ENCODE peak calls at places on chromosomes 3 and 15, in eight cellular contexts. Q, C, I, E, J, V, W and T are unnamed samples.

GRCh38 chr3:192246847-192247520 is 480.4 kb downstream of the FGF12 start:
- DNase-seq in J (no peak), I (no peak), W (no peak), Q (no peak), V (no peak), E (no peak), C (no peak), T (no peak)

GRCh38 chr3:151265866-151266265 is 12.5 kb downstream of the P2RY14 start:
- DNase-seq in E (no peak), I (no peak), C (no peak), W (no peak), Q (no peak), V (no peak), J (peak), T (no peak)

GRCh38 chr3:178297732-178298131 is 238.5 kb upstream of the KCNMB2 start:
- DNase-seq in W (no peak), V (no peak), J (no peak), C (no peak), E (no peak), Q (no peak), I (no peak), T (no peak)

GRCh38 chr15:53272116-53272515 is 482.0 kb upstream of the ONECUT1 start:
- DNase-seq in I (no peak), Q (no peak), W (no peak), C (no peak), E (no peak), V (no peak), J (no peak), T (no peak)

GRCh38 chr15:51121631-51122225 is 27.0 kb upstream of the TNFAIP8L3 start:
- DNase-seq in I (no peak), J (no peak), C (no peak), W (no peak), E (no peak), V (no peak), Q (no peak), T (no peak)

GRCh38 chr15:63372753-63373152 is 8.9 kb downstream of the CA12 start:
- DNase-seq in V (no peak), Q (no peak), I (no peak), C (no peak), E (no peak), J (no peak), W (no peak), T (no peak)

GRCh38 chr3:160200328-160200727 is 24.9 kb upstream of the C3orf80 start:
- DNase-seq in I (no peak), W (no peak), E (peak), V (no peak), C (no peak), J (no peak), Q (no peak), T (no peak)

GRCh38 chr3:119609301-119609700 is 11.6 kb downstream of the PLA1A start:
- DNase-seq in W (no peak), I (no peak), J (no peak), C (no peak), E (no peak), Q (no peak), V (no peak), T (no peak)

GRCh38 chr3:161558256-161558655 is 61.6 kb downstream of the OTOL1 start:
- DNase-seq in E (no peak), Q (no peak), W (no peak), I (no peak), C (no peak), V (no peak), J (no peak), T (no peak)

GRCh38 chr3:195697582-195698324 is 23.0 kb upstream of the MUC20 start:
- DNase-seq in I (peak), C (peak), W (no peak), E (peak), J (peak), Q (no peak), V (no peak), T (no peak)

GRCh38 chr3:181358060-181358459 is 353.7 kb upstream of the SOX2 start:
- DNase-seq in Q (no peak), W (no peak), C (no peak), J (no peak), I (no peak), E (no peak), V (no peak), T (no peak)

GRCh38 chr3:74561881-74562280 is 52.6 kb downstream of the CNTN3 start:
- DNase-seq in E (peak), I (no peak), W (no peak), Q (no peak), J (no peak), V (no peak), C (no peak), T (no peak)

GRCh38 chr15:64284037-64284436 is 71.9 kb downstream of the CSNK1G1 start:
- DNase-seq in W (no peak), Q (no peak), V (no peak), J (no peak), C (peak), E (peak), I (no peak), T (no peak)

GRCh38 chr3:129398803-129399144 is 29.7 kb downstream of the EFCAB12 start:
- DNase-seq in Q (peak), I (no peak), V (no peak), C (no peak), J (no peak), E (peak), W (peak), T (no peak)

GRCh38 chr15:100900136-100900894 is 18.8 kb upstream of the LRRK1 start:
- DNase-seq in E (no peak), W (no peak), I (no peak), C (no peak), J (no peak), Q (no peak), V (no peak), T (peak)

GRCh38 chr3:132800958-132801357 is 78.7 kb upstream of the NPHP3 start:
- DNase-seq in W (no peak), C (no peak), J (no peak), Q (no peak), E (no peak), V (no peak), I (no peak), T (no peak)

GRCh38 chr3:113097821-113098516 is 107.2 kb downstream of the GTPBP8 start:
- DNase-seq in W (no peak), J (no peak), V (no peak), Q (no peak), I (peak), E (peak), C (peak), T (no peak)

GRCh38 chr15:51936119-51936478 is 35.5 kb downstream of the LEO1 start:
- DNase-seq in W (no peak), I (no peak), Q (no peak), E (no peak), V (no peak), J (no peak), C (no peak), T (no peak)

GRCh38 chr3:146161725-146162047 is 702 bp upstream of the PLOD2 start:
- DNase-seq in V (no peak), E (peak), J (no peak), I (no peak), Q (no peak), W (peak), C (peak), T (no peak)

GRCh38 chr15:99963976-99964375 is 230.7 kb upstream of the LYSMD4 start:
- DNase-seq in V (peak), E (no peak), J (no peak), Q (no peak), I (no peak), C (no peak), W (no peak), T (no peak)

GRCh38 chr3:171187706-171188290 is 161.3 kb upstream of the SLC2A2 start:
- DNase-seq in E (peak), J (peak), I (no peak), V (no peak), Q (peak), W (peak), C (no peak), T (no peak)

GRCh38 chr3:39637807-39638206 is 170.3 kb downstream of the MOBP start:
- DNase-seq in E (peak), W (peak), V (no peak), Q (no peak), J (no peak), I (peak), C (no peak), T (no peak)

GRCh38 chr3:191220908-191221307 is 21.9 kb downstream of the OSTN start:
- DNase-seq in J (no peak), V (no peak), I (no peak), C (no peak), W (no peak), E (peak), Q (no peak), T (no peak)

GRCh38 chr3:54951405-54951804 is 23.5 kb upstream of the LRTM1 start:
- DNase-seq in Q (peak), E (peak), I (no peak), W (no peak), C (peak), V (no peak), J (no peak), T (peak)

GRCh38 chr15:95624100-95624499 is 706.4 kb upstream of the NR2F2 start:
- DNase-seq in E (no peak), W (no peak), Q (no peak), V (no peak), I (no peak), C (no peak), J (no peak), T (no peak)

GRCh38 chr3:42804831-42805821 is 836 bp upstream of the HIGD1A start:
- DNase-seq in J (no peak), E (peak), I (no peak), C (no peak), Q (no peak), W (peak), V (peak), T (no peak)

GRCh38 chr3:101849714-101850326 is 506 bp downstream of the NFKBIZ start:
- DNase-seq in V (peak), E (no peak), W (no peak), J (peak), I (no peak), C (peak), Q (no peak), T (no peak)

GRCh38 chr15:45790325-45790943 is 155.6 kb downstream of the SQOR start:
- DNase-seq in W (peak), I (no peak), V (no peak), Q (peak), C (peak), E (peak), J (peak), T (no peak)

GRCh38 chr15:95596487-95596886 is 734.0 kb upstream of the NR2F2 start:
- DNase-seq in C (no peak), Q (peak), V (no peak), W (no peak), J (no peak), E (no peak), I (no peak), T (no peak)

GRCh38 chr3:57752307-57752706 is 3.8 kb upstream of the SLMAP start:
- DNase-seq in C (no peak), J (no peak), W (peak), I (peak), V (no peak), E (no peak), Q (no peak), T (no peak)

GRCh38 chr3:188179006-188179966 is 25.3 kb downstream of the LPP start:
- DNase-seq in J (no peak), E (no peak), V (no peak), Q (no peak), W (no peak), C (peak), I (no peak), T (no peak)

GRCh38 chr15:61459785-61460707 is 230.9 kb upstream of the RORA start:
- DNase-seq in I (no peak), Q (no peak), W (no peak), J (no peak), C (no peak), E (peak), V (no peak), T (no peak)

GRCh38 chr15:80660114-80660513 is 35.0 kb upstream of the ABHD17C start:
- DNase-seq in I (peak), Q (peak), J (no peak), E (peak), V (no peak), C (no peak), W (peak), T (no peak)

GRCh38 chr3:169610888-169611291 is 52.6 kb downstream of the MECOM start:
- DNase-seq in Q (no peak), W (no peak), V (no peak), C (no peak), I (no peak), J (no peak), E (no peak), T (no peak)

GRCh38 chr3:153350420-153350819 is 188.4 kb downstream of the RAP2B start:
- DNase-seq in V (no peak), I (peak), C (no peak), J (no peak), W (no peak), E (peak), Q (no peak), T (no peak)

GRCh38 chr3:16338999-16339398 is 74.0 kb downstream of the OXNAD1 start:
- DNase-seq in I (no peak), C (no peak), Q (no peak), E (peak), W (no peak), V (no peak), J (peak), T (no peak)

GRCh38 chr3:17979248-17979647 is 236.8 kb upstream of the TBC1D5 start:
- DNase-seq in E (peak), I (no peak), W (no peak), V (no peak), Q (no peak), J (no peak), C (no peak), T (no peak)

DNA sequence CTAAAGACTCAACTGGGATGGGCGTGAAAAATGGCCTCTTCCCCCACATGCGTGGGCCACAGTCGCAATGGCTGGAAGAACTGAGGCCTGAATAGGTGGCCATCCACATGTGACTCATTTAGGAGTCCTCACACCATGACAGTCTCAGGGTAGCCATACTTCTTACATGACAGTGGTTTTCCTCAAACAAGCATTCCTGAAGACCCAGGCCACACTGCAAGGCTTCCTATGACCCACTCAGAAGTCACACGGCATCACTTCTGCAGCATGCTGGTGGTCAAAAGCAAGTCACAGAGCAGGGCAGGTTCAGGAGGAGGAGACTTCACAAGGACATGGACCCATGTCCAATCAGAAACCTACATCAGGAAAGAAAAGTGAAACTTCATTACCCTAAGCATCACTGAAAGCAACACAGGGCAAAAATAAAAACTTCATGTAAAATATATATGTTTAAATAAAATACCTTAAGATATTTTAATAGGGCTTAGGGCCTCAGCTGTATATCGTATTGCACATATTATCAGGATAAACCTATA is 257.1 kb downstream of the OPA1 start:
- DNase-seq in I (no peak), Q (no peak), W (no peak), V (no peak), C (no peak), E (no peak), J (no peak), T (no peak)
- TF ChIP-seq CTCF in I (no peak), Q (no peak), W (no peak), V (no peak), C (no peak), E (no peak), J (no peak), T (no peak)

GRCh38 chr3:163039636-163040035 is 1543.0 kb downstream of the OTOL1 start:
- DNase-seq in Q (no peak), I (no peak), V (no peak), E (no peak), J (no peak), C (no peak), W (no peak), T (no peak)

GRCh38 chr3:163045945-163046344 is 1549.3 kb downstream of the OTOL1 start:
- DNase-seq in J (no peak), Q (no peak), C (no peak), E (no peak), V (no peak), W (no peak), I (no peak), T (no peak)

GRCh38 chr3:163043074-163043473 is 1546.5 kb downstream of the OTOL1 start:
- DNase-seq in V (no peak), E (peak), J (no peak), C (no peak), I (no peak), W (peak), Q (no peak), T (no peak)
- TF ChIP-seq CTCF in V (peak), E (peak), J (no peak), C (no peak), I (no peak), W (peak), Q (peak), T (no peak)

DNA sequence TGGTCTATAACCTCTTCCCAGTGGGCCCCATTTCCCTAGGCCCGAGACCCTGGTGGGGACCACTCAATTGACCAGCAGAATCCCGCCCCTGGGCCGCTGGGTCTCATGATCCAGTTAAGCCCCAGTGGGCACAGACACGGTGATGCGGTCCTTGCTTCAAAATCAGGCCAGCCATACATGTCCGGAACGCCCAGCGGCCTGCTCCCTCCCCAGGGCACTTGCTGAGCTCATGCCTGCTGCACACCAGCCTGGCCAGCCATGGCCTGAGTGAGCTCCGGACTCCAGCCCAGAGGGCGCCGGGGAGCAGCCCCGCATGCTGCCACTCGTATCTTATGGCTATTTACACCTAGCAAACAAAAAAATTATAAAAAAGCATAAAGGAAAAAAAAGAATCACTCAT is 34.4 kb upstream of the IQSEC1 start:
- DNase-seq in Q (no peak), V (no peak), J (no peak), E (no peak), C (no peak), I (no peak), W (no peak), T (no peak)
- TF ChIP-seq CTCF in Q (no peak), V (no peak), J (no peak), E (no peak), C (no peak), I (no peak), W (no peak), T (no peak)

GRCh38 chr3:107739227-107739626 is 216.5 kb downstream of the BBX start:
- DNase-seq in C (no peak), I (no peak), W (no peak), V (no peak), Q (no peak), E (no peak), J (no peak), T (no peak)

GRCh38 chr3:107745354-107745753 is 222.6 kb downstream of the BBX start:
- DNase-seq in Q (no peak), W (no peak), V (no peak), E (no peak), I (no peak), J (no peak), C (no peak), T (no peak)

GRCh38 chr3:107738486-107739183 is 215.9 kb downstream of the BBX start:
- DNase-seq in V (no peak), J (no peak), I (no peak), E (no peak), Q (no peak), W (no peak), C (no peak), T (no peak)

GRCh38 chr3:107737909-107738308 is 215.1 kb downstream of the BBX start:
- DNase-seq in E (no peak), I (no peak), J (no peak), W (no peak), V (no peak), Q (no peak), C (no peak), T (no peak)

GRCh38 chr3:107740992-107741896 is 218.5 kb downstream of the BBX start:
- DNase-seq in E (peak), V (no peak), Q (no peak), W (no peak), I (no peak), J (no peak), C (no peak), T (no peak)
- TF ChIP-seq CTCF in E (peak), V (peak), Q (peak), W (no peak), I (no peak), J (peak), C (peak), T (no peak)

GRCh38 chr3:30408105-30408557 is 198.3 kb upstream of the TGFBR2 start:
- DNase-seq in E (no peak), W (no peak), C (no peak), J (no peak), I (no peak), Q (no peak), V (no peak), T (no peak)
- TF ChIP-seq CTCF in E (no peak), W (no peak), C (no peak), J (no peak), I (no peak), Q (peak), V (peak), T (no peak)